ENCODE peak calls at places on chromosomes 5 and 9, in five cellular contexts. C is colonic mucosa; Z is transverse colon; U is stimulated activated CD8-positive, alpha-beta memory T cell treated with anti-CD3 and anti-CD28 coated beads, Interleukin-2, amount 100 ng/mL, for 48 hours; R is COR-L47. E is an unnamed sample.
A peak's percentile ranks its signal among the peaks of the same experiment; 100 is the strongest.

GRCh38 chr5:6435356-6435755 is 13.3 kb upstream of the UBE2QL1 start:
- DNase-seq in C (no peak), Z (no peak), U (no peak), R (no peak), E (peak; percentile 15)

GRCh38 chr5:43315697-43316096 is 2.5 kb upstream of the HMGCS1 start:
- DNase-seq in C (no peak), Z (no peak), U (no peak), R (no peak), E (no peak)

GRCh38 chr5:16025681-16026080 is 153.9 kb downstream of the MARCHF11 start:
- DNase-seq in C (no peak), Z (no peak), U (no peak), R (no peak), E (no peak)

GRCh38 chr5:40717281-40717680 is 37.6 kb downstream of the PTGER4 start:
- DNase-seq in C (no peak), Z (no peak), U (no peak), R (no peak), E (no peak)

GRCh38 chr9:26687421-26687820 is 205.2 kb downstream of the CAAP1 start:
- DNase-seq in C (no peak), Z (no peak), U (no peak), R (no peak), E (no peak)

GRCh38 chr5:18043344-18043743 is 409.1 kb downstream of the TAF11L14 start:
- DNase-seq in C (no peak), Z (no peak), U (no peak), R (no peak), E (no peak)

GRCh38 chr9:102069969-102070368 is 331.5 kb upstream of the GRIN3A start:
- DNase-seq in C (no peak), Z (no peak), U (no peak), R (no peak), E (no peak)

GRCh38 chr9:20437466-20437865 is 184.8 kb downstream of the MLLT3 start:
- DNase-seq in C (no peak), Z (no peak), U (no peak), R (no peak), E (no peak)

GRCh38 chr5:21452429-21452828 is 1400.7 kb downstream of the CDH12 start:
- DNase-seq in C (no peak), Z (no peak), U (no peak), R (no peak), E (no peak)

GRCh38 chr5:112267231-112267630 is 151.8 kb downstream of the EPB41L4A start:
- DNase-seq in C (no peak), Z (no peak), U (no peak), R (no peak), E (no peak)

GRCh38 chr5:132022737-132023136 is 11.3 kb upstream of the ACSL6 start:
- DNase-seq in C (no peak), Z (no peak), U (no peak), R (no peak), E (no peak)

GRCh38 chr5:129973716-129974426 is 69.6 kb downstream of the CHSY3 start:
- DNase-seq in C (no peak), Z (no peak), U (no peak), R (no peak), E (no peak)